ENCODE peak calls at places on chromosomes 5 and 9, in ten cellular contexts. One of them, this sample, is unnamed.
A peak's percentile ranks its signal among the peaks of the same experiment; 100 is the strongest.

GRCh38 chr5:88304356-88304755 is 35.7 kb upstream of the TMEM161B start:
- DNase-seq in T-helper 1 cell: no peak
- DNase-seq in NCI-H774: no peak
- DNase-seq in KBM-7: no peak
- DNase-seq in thoracic aorta: no peak
- DNase-seq in midbrain: no peak
- DNase-seq in activated gamma-delta T cell treated with Interleukin-2 at 50 U/mL for 16 hours: no peak
- DNase-seq in GM04504: no peak
- DNase-seq in fibroblast of mammary gland: no peak
- DNase-seq in T-helper 2 cell: no peak
- DNase-seq in this sample: no peak

GRCh38 chr5:42360641-42361320 is 62.5 kb upstream of the GHR start:
- DNase-seq in T-helper 1 cell: no peak
- DNase-seq in NCI-H774: no peak
- DNase-seq in KBM-7: no peak
- DNase-seq in thoracic aorta: no peak
- DNase-seq in midbrain: no peak
- DNase-seq in activated gamma-delta T cell treated with Interleukin-2 at 50 U/mL for 16 hours: no peak
- DNase-seq in GM04504: no peak
- DNase-seq in fibroblast of mammary gland: no peak
- DNase-seq in T-helper 2 cell: no peak
- DNase-seq in this sample: no peak

GRCh38 chr9:38226491-38226951 is 157.5 kb upstream of the SHB start:
- DNase-seq in T-helper 1 cell: no peak
- DNase-seq in NCI-H774: no peak
- DNase-seq in KBM-7: peak; percentile 46
- DNase-seq in thoracic aorta: no peak
- DNase-seq in midbrain: no peak
- DNase-seq in activated gamma-delta T cell treated with Interleukin-2 at 50 U/mL for 16 hours: no peak
- DNase-seq in GM04504: no peak
- DNase-seq in fibroblast of mammary gland: no peak
- DNase-seq in T-helper 2 cell: no peak
- DNase-seq in this sample: peak; percentile 17

GRCh38 chr5:172505403-172505759 is 51.1 kb upstream of the SH3PXD2B start:
- DNase-seq in T-helper 1 cell: no peak
- DNase-seq in NCI-H774: no peak
- DNase-seq in KBM-7: no peak
- DNase-seq in thoracic aorta: no peak
- DNase-seq in midbrain: no peak
- DNase-seq in activated gamma-delta T cell treated with Interleukin-2 at 50 U/mL for 16 hours: no peak
- DNase-seq in GM04504: no peak
- DNase-seq in fibroblast of mammary gland: no peak
- DNase-seq in T-helper 2 cell: no peak
- DNase-seq in this sample: no peak

GRCh38 chr5:684771-685216 is 8.4 kb downstream of the TPPP start:
- DNase-seq in T-helper 1 cell: no peak
- DNase-seq in NCI-H774: no peak
- DNase-seq in KBM-7: no peak
- DNase-seq in thoracic aorta: no peak
- DNase-seq in midbrain: no peak
- DNase-seq in activated gamma-delta T cell treated with Interleukin-2 at 50 U/mL for 16 hours: no peak
- DNase-seq in GM04504: no peak
- DNase-seq in fibroblast of mammary gland: no peak
- DNase-seq in T-helper 2 cell: no peak
- DNase-seq in this sample: no peak

GRCh38 chr9:87869082-87869481 is 13.6 kb upstream of the SPATA31E1 start:
- DNase-seq in T-helper 1 cell: no peak
- DNase-seq in NCI-H774: no peak
- DNase-seq in KBM-7: no peak
- DNase-seq in thoracic aorta: no peak
- DNase-seq in midbrain: no peak
- DNase-seq in activated gamma-delta T cell treated with Interleukin-2 at 50 U/mL for 16 hours: no peak
- DNase-seq in GM04504: no peak
- DNase-seq in fibroblast of mammary gland: no peak
- DNase-seq in T-helper 2 cell: no peak
- DNase-seq in this sample: no peak

GRCh38 chr9:136551401-136552116 is 5.7 kb upstream of the NOTCH1 start:
- DNase-seq in T-helper 1 cell: no peak
- DNase-seq in NCI-H774: no peak
- DNase-seq in KBM-7: peak; percentile 43
- DNase-seq in thoracic aorta: no peak
- DNase-seq in midbrain: no peak
- DNase-seq in activated gamma-delta T cell treated with Interleukin-2 at 50 U/mL for 16 hours: no peak
- DNase-seq in GM04504: peak; percentile 59
- DNase-seq in fibroblast of mammary gland: peak; percentile 78
- DNase-seq in T-helper 2 cell: no peak
- DNase-seq in this sample: no peak

GRCh38 chr5:123670981-123671557 is 159.1 kb downstream of the CSNK1G3 start:
- DNase-seq in T-helper 1 cell: no peak
- DNase-seq in NCI-H774: peak; percentile 47
- DNase-seq in KBM-7: peak; percentile 57
- DNase-seq in thoracic aorta: no peak
- DNase-seq in midbrain: peak; percentile 62
- DNase-seq in activated gamma-delta T cell treated with Interleukin-2 at 50 U/mL for 16 hours: peak; percentile 27
- DNase-seq in GM04504: no peak
- DNase-seq in fibroblast of mammary gland: peak; percentile 57
- DNase-seq in T-helper 2 cell: peak; percentile 17
- DNase-seq in this sample: peak; percentile 76

GRCh38 chr5:150286820-150287219 is 2.8 kb downstream of the CAMK2A start:
- DNase-seq in T-helper 1 cell: no peak
- DNase-seq in NCI-H774: no peak
- DNase-seq in KBM-7: peak; percentile 35
- DNase-seq in thoracic aorta: no peak
- DNase-seq in midbrain: no peak
- DNase-seq in activated gamma-delta T cell treated with Interleukin-2 at 50 U/mL for 16 hours: no peak
- DNase-seq in GM04504: no peak
- DNase-seq in fibroblast of mammary gland: no peak
- DNase-seq in T-helper 2 cell: no peak
- DNase-seq in this sample: peak; percentile 15

GRCh38 chr5:41795125-41795524 is 75.1 kb downstream of the OXCT1 start:
- DNase-seq in T-helper 1 cell: no peak
- DNase-seq in NCI-H774: no peak
- DNase-seq in KBM-7: no peak
- DNase-seq in thoracic aorta: no peak
- DNase-seq in midbrain: no peak
- DNase-seq in activated gamma-delta T cell treated with Interleukin-2 at 50 U/mL for 16 hours: no peak
- DNase-seq in GM04504: no peak
- DNase-seq in fibroblast of mammary gland: no peak
- DNase-seq in T-helper 2 cell: no peak
- DNase-seq in this sample: no peak

GRCh38 chr5:56279291-56279690 is 46.2 kb upstream of the ANKRD55 start:
- DNase-seq in T-helper 1 cell: no peak
- DNase-seq in NCI-H774: no peak
- DNase-seq in KBM-7: no peak
- DNase-seq in thoracic aorta: no peak
- DNase-seq in midbrain: no peak
- DNase-seq in activated gamma-delta T cell treated with Interleukin-2 at 50 U/mL for 16 hours: no peak
- DNase-seq in GM04504: no peak
- DNase-seq in fibroblast of mammary gland: no peak
- DNase-seq in T-helper 2 cell: no peak
- DNase-seq in this sample: no peak

GRCh38 chr5:158935215-158935614 is 164.5 kb downstream of the EBF1 start:
- DNase-seq in T-helper 1 cell: no peak
- DNase-seq in NCI-H774: no peak
- DNase-seq in KBM-7: no peak
- DNase-seq in thoracic aorta: no peak
- DNase-seq in midbrain: no peak
- DNase-seq in activated gamma-delta T cell treated with Interleukin-2 at 50 U/mL for 16 hours: no peak
- DNase-seq in GM04504: no peak
- DNase-seq in fibroblast of mammary gland: no peak
- DNase-seq in T-helper 2 cell: no peak
- DNase-seq in this sample: no peak

GRCh38 chr5:1521671-1522600 is 1.8 kb downstream of the LPCAT1 start:
- DNase-seq in T-helper 1 cell: no peak
- DNase-seq in NCI-H774: no peak
- DNase-seq in KBM-7: peak; percentile 71
- DNase-seq in thoracic aorta: peak; percentile 1
- DNase-seq in midbrain: no peak
- DNase-seq in activated gamma-delta T cell treated with Interleukin-2 at 50 U/mL for 16 hours: peak; percentile 0
- DNase-seq in GM04504: peak; percentile 48
- DNase-seq in fibroblast of mammary gland: peak; percentile 84
- DNase-seq in T-helper 2 cell: no peak
- DNase-seq in this sample: no peak

GRCh38 chr9:137012694-137013570 is 15.1 kb downstream of the ABCA2 start:
- DNase-seq in T-helper 1 cell: no peak
- DNase-seq in NCI-H774: no peak
- DNase-seq in KBM-7: no peak
- DNase-seq in thoracic aorta: no peak
- DNase-seq in midbrain: no peak
- DNase-seq in activated gamma-delta T cell treated with Interleukin-2 at 50 U/mL for 16 hours: no peak
- DNase-seq in GM04504: no peak
- DNase-seq in fibroblast of mammary gland: no peak
- DNase-seq in T-helper 2 cell: no peak
- DNase-seq in this sample: no peak

GRCh38 chr5:125402787-125403186 is 656.3 kb upstream of the ZNF608 start:
- DNase-seq in T-helper 1 cell: no peak
- DNase-seq in NCI-H774: no peak
- DNase-seq in KBM-7: no peak
- DNase-seq in thoracic aorta: no peak
- DNase-seq in midbrain: no peak
- DNase-seq in activated gamma-delta T cell treated with Interleukin-2 at 50 U/mL for 16 hours: no peak
- DNase-seq in GM04504: no peak
- DNase-seq in fibroblast of mammary gland: no peak
- DNase-seq in T-helper 2 cell: no peak
- DNase-seq in this sample: no peak

GRCh38 chr9:116187570-116188170 is 34.1 kb downstream of the PAPPA start:
- DNase-seq in T-helper 1 cell: no peak
- DNase-seq in NCI-H774: no peak
- DNase-seq in KBM-7: no peak
- DNase-seq in thoracic aorta: no peak
- DNase-seq in midbrain: no peak
- DNase-seq in activated gamma-delta T cell treated with Interleukin-2 at 50 U/mL for 16 hours: no peak
- DNase-seq in GM04504: no peak
- DNase-seq in fibroblast of mammary gland: no peak
- DNase-seq in T-helper 2 cell: no peak
- DNase-seq in this sample: no peak

GRCh38 chr5:97629281-97629680 is 446.2 kb upstream of the RIOK2 start:
- DNase-seq in T-helper 1 cell: no peak
- DNase-seq in NCI-H774: no peak
- DNase-seq in KBM-7: no peak
- DNase-seq in thoracic aorta: no peak
- DNase-seq in midbrain: no peak
- DNase-seq in activated gamma-delta T cell treated with Interleukin-2 at 50 U/mL for 16 hours: no peak
- DNase-seq in GM04504: peak; percentile 55
- DNase-seq in fibroblast of mammary gland: peak; percentile 94
- DNase-seq in T-helper 2 cell: no peak
- DNase-seq in this sample: no peak

GRCh38 chr9:111949919-111950318 is 53.3 kb downstream of the UGCG start:
- DNase-seq in T-helper 1 cell: no peak
- DNase-seq in NCI-H774: no peak
- DNase-seq in KBM-7: no peak
- DNase-seq in thoracic aorta: no peak
- DNase-seq in midbrain: no peak
- DNase-seq in activated gamma-delta T cell treated with Interleukin-2 at 50 U/mL for 16 hours: no peak
- DNase-seq in GM04504: no peak
- DNase-seq in fibroblast of mammary gland: no peak
- DNase-seq in T-helper 2 cell: no peak
- DNase-seq in this sample: no peak

GRCh38 chr5:74316064-74316586 is 324.4 kb downstream of the ENC1 start:
- DNase-seq in T-helper 1 cell: no peak
- DNase-seq in NCI-H774: peak; percentile 28
- DNase-seq in KBM-7: peak; percentile 14
- DNase-seq in thoracic aorta: peak; percentile 76
- DNase-seq in midbrain: no peak
- DNase-seq in activated gamma-delta T cell treated with Interleukin-2 at 50 U/mL for 16 hours: no peak
- DNase-seq in GM04504: peak; percentile 90
- DNase-seq in fibroblast of mammary gland: peak; percentile 95
- DNase-seq in T-helper 2 cell: no peak
- DNase-seq in this sample: no peak

GRCh38 chr5:160129841-160130240 is 10.6 kb upstream of the PWWP2A start:
- DNase-seq in T-helper 1 cell: no peak
- DNase-seq in NCI-H774: no peak
- DNase-seq in KBM-7: no peak
- DNase-seq in thoracic aorta: no peak
- DNase-seq in midbrain: no peak
- DNase-seq in activated gamma-delta T cell treated with Interleukin-2 at 50 U/mL for 16 hours: no peak
- DNase-seq in GM04504: no peak
- DNase-seq in fibroblast of mammary gland: peak; percentile 46
- DNase-seq in T-helper 2 cell: no peak
- DNase-seq in this sample: no peak

GRCh38 chr9:33868430-33869000 is 51.6 kb downstream of the UBE2R2 start:
- DNase-seq in T-helper 1 cell: no peak
- DNase-seq in NCI-H774: no peak
- DNase-seq in KBM-7: no peak
- DNase-seq in thoracic aorta: no peak
- DNase-seq in midbrain: no peak
- DNase-seq in activated gamma-delta T cell treated with Interleukin-2 at 50 U/mL for 16 hours: no peak
- DNase-seq in GM04504: no peak
- DNase-seq in fibroblast of mammary gland: peak; percentile 87
- DNase-seq in T-helper 2 cell: no peak
- DNase-seq in this sample: no peak

GRCh38 chr9:111839387-111839786 is 44.6 kb upstream of the SHOC1 start:
- DNase-seq in T-helper 1 cell: no peak
- DNase-seq in NCI-H774: no peak
- DNase-seq in KBM-7: peak; percentile 14
- DNase-seq in thoracic aorta: no peak
- DNase-seq in midbrain: no peak
- DNase-seq in activated gamma-delta T cell treated with Interleukin-2 at 50 U/mL for 16 hours: no peak
- DNase-seq in GM04504: no peak
- DNase-seq in fibroblast of mammary gland: peak; percentile 79
- DNase-seq in T-helper 2 cell: no peak
- DNase-seq in this sample: no peak

GRCh38 chr9:35341585-35341984 is 148.3 kb upstream of the RUSC2 start:
- DNase-seq in T-helper 1 cell: no peak
- DNase-seq in NCI-H774: no peak
- DNase-seq in KBM-7: peak; percentile 83
- DNase-seq in thoracic aorta: peak; percentile 67
- DNase-seq in midbrain: no peak
- DNase-seq in activated gamma-delta T cell treated with Interleukin-2 at 50 U/mL for 16 hours: no peak
- DNase-seq in GM04504: peak; percentile 55
- DNase-seq in fibroblast of mammary gland: peak; percentile 87
- DNase-seq in T-helper 2 cell: no peak
- DNase-seq in this sample: no peak

GRCh38 chr5:149489605-149490037 is 61.6 kb downstream of the CSNK1A1 start:
- DNase-seq in T-helper 1 cell: no peak
- DNase-seq in NCI-H774: no peak
- DNase-seq in KBM-7: no peak
- DNase-seq in thoracic aorta: no peak
- DNase-seq in midbrain: peak; percentile 10
- DNase-seq in activated gamma-delta T cell treated with Interleukin-2 at 50 U/mL for 16 hours: no peak
- DNase-seq in GM04504: peak; percentile 53
- DNase-seq in fibroblast of mammary gland: peak; percentile 72
- DNase-seq in T-helper 2 cell: no peak
- DNase-seq in this sample: no peak

GRCh38 chr9:11319477-11320060 is 706.8 kb upstream of the PTPRD start:
- DNase-seq in T-helper 1 cell: no peak
- DNase-seq in NCI-H774: peak; percentile 53
- DNase-seq in KBM-7: peak; percentile 8
- DNase-seq in thoracic aorta: no peak
- DNase-seq in midbrain: peak; percentile 51
- DNase-seq in activated gamma-delta T cell treated with Interleukin-2 at 50 U/mL for 16 hours: no peak
- DNase-seq in GM04504: no peak
- DNase-seq in fibroblast of mammary gland: peak; percentile 16
- DNase-seq in T-helper 2 cell: no peak
- DNase-seq in this sample: no peak

GRCh38 chr5:160466889-160467554 is 45.4 kb downstream of the PTTG1 start:
- DNase-seq in T-helper 1 cell: no peak
- DNase-seq in NCI-H774: no peak
- DNase-seq in KBM-7: no peak
- DNase-seq in thoracic aorta: no peak
- DNase-seq in midbrain: peak; percentile 3
- DNase-seq in activated gamma-delta T cell treated with Interleukin-2 at 50 U/mL for 16 hours: no peak
- DNase-seq in GM04504: no peak
- DNase-seq in fibroblast of mammary gland: peak; percentile 35
- DNase-seq in T-helper 2 cell: no peak
- DNase-seq in this sample: no peak

GRCh38 chr9:447230-448025 is 232.8 kb downstream of the DOCK8 start:
- DNase-seq in T-helper 1 cell: no peak
- DNase-seq in NCI-H774: no peak
- DNase-seq in KBM-7: no peak
- DNase-seq in thoracic aorta: no peak
- DNase-seq in midbrain: no peak
- DNase-seq in activated gamma-delta T cell treated with Interleukin-2 at 50 U/mL for 16 hours: peak; percentile 71
- DNase-seq in GM04504: no peak
- DNase-seq in fibroblast of mammary gland: peak; percentile 63
- DNase-seq in T-helper 2 cell: peak; percentile 30
- DNase-seq in this sample: peak; percentile 84

This sample was measured in activated CD8-positive, alpha-beta T cell treated with anti-CD3 and anti-CD28 coated beads for 36 hours.